ENCODE peak calls at places on chromosomes 2 and 18, in six cellular contexts. B is H1, I is mesendoderm, D is mesenchymal stem cell, P is trophoblast cell, C is IMR-90. J is an unnamed sample.

GRCh38 chr2:10036095-10036879 is 7.1 kb upstream of the KLF11 start:
- DNase-seq in B (no peak), I (no peak), D (peak; percentile 59), P (peak; percentile 51), C (peak; percentile 63), J (no peak)

GRCh38 chr2:106108351-106108750 is 85.8 kb downstream of the UXS1 start:
- DNase-seq in B (no peak), I (no peak), D (no peak), P (peak; percentile 32), C (peak; percentile 49), J (no peak)

GRCh38 chr2:222859786-222860726 is 780 bp upstream of the ACSL3 start:
- DNase-seq in B (no peak), I (peak; percentile 91), D (peak; percentile 78), P (peak; percentile 77), C (peak; percentile 64), J (peak; percentile 36)

GRCh38 chr2:145012806-145013205 is 492.9 kb upstream of the ZEB2 start:
- DNase-seq in B (no peak), I (no peak), D (no peak), P (no peak), C (no peak), J (no peak)

GRCh38 chr2:156818944-156819343 is 382.8 kb downstream of the GPD2 start:
- DNase-seq in B (no peak), I (no peak), D (peak; percentile 48), P (no peak), C (peak; percentile 67), J (no peak)

GRCh38 chr2:232240896-232241295 is 137.7 kb upstream of the ALPP start:
- DNase-seq in B (no peak), I (no peak), D (no peak), P (no peak), C (no peak), J (no peak)

GRCh38 chr2:195257979-195258378 is 399.0 kb upstream of the SLC39A10 start:
- DNase-seq in B (no peak), I (no peak), D (no peak), P (no peak), C (no peak), J (no peak)

GRCh38 chr2:224628416-224628815 is 43.3 kb upstream of the CUL3 start:
- DNase-seq in B (no peak), I (no peak), D (no peak), P (no peak), C (no peak), J (no peak)

GRCh38 chr2:199987586-199987985 is 32.2 kb downstream of the MAIP1 start:
- DNase-seq in B (no peak), I (no peak), D (no peak), P (no peak), C (no peak), J (no peak)

GRCh38 chr2:113173563-113174368 is at the start of gene PSD4:
- DNase-seq in B (no peak), I (peak; percentile 79), D (no peak), P (no peak), C (no peak), J (no peak)

GRCh38 chr2:98465456-98466201 is 21.0 kb downstream of the INPP4A start:
- DNase-seq in B (no peak), I (no peak), D (peak; percentile 55), P (no peak), C (peak; percentile 42), J (no peak)

GRCh38 chr2:128379021-128380005 is 60.6 kb upstream of the HS6ST1 start:
- DNase-seq in B (no peak), I (peak; percentile 73), D (peak; percentile 73), P (peak; percentile 16), C (peak; percentile 37), J (peak; percentile 68)

GRCh38 chr2:9613291-9613690 is 17.5 kb downstream of the YWHAQ start:
- DNase-seq in B (no peak), I (no peak), D (peak; percentile 82), P (no peak), C (peak; percentile 91), J (no peak)

GRCh38 chr2:46669996-46670793 is 190.8 kb downstream of the TMEM247 start:
- DNase-seq in B (no peak), I (no peak), D (peak; percentile 65), P (no peak), C (peak; percentile 86), J (no peak)

DNA sequence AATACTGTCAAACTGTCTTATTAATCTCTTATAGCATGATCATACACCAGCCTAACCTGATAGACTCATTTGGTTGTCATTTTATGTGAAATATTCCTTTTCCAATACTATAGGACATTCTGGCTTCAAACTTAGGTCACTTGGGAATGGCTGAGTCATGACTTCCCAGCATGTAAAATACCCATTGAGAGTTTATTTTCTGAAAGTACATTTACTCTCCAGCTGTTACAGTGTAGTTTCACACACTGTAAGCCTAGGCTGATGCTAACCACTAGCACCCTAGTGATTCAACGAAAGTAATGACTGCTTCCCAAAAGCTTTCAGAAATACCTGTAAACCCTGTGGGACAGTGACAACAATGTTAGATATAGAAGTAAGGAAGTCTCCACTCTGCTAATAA is 93.8 kb downstream of the FIGN start:
- DNase-seq in B (no peak), I (no peak), D (peak; percentile 68), P (no peak), C (peak; percentile 57), J (no peak)
- H3K23ac ChIP-seq in B (no peak overlapping the region), I (no peak overlapping the region), D (no peak overlapping the region), P (no peak overlapping the region), C (no peak overlapping the region), J (no peak overlapping the region)

DNA sequence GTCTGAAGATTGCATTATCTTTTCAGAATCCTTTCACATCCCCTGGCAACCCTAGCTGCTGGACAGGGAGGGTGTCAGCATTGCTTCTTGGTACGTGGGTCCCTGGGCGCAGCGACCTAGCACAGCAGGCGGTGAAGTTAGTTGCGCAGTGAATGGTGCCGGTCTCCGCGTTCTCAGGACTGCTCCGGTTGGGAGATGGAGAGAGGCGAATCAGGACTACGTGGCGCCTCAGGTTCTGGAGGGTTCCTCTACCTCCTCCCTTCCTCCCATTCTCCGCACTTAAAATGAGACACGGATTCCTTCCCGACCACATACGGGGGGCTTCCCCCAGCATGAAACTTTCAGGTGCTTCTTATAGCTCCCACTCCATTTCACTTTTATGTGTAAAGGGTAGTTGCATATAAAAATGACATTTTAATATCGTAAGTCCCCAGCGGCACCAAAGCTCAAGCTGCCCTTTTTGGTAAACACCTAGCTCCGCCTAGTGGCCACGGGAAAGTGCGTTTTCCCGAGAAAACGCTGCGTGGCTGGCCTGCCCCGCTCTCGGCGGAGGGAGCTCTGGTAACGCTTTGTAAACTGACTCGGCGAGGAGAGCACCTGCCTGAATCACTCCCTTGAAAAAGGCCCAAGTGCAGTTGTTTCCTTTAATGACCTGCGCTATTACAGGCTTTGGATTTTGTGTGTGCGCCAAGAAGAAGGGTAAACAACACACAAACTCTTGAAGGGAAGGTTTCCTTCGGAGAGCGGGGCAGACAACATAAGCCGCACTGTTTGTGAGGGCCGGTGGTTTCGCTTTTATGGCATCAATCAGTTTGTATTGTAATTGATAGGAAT is 32.9 kb upstream of the INHBB start:
- DNase-seq in B (peak; percentile 86), I (peak; percentile 80), D (peak; percentile 74), P (peak; percentile 94), C (peak; percentile 82), J (peak; percentile 66)
- H3K4me3 ChIP-seq in B (peak overlapping the region; percentile 11), I (no peak overlapping the region), D (no peak overlapping the region), P (no peak overlapping the region), C (peak overlapping the region; percentile 44), J (peak overlapping the region; percentile 64)

DNA sequence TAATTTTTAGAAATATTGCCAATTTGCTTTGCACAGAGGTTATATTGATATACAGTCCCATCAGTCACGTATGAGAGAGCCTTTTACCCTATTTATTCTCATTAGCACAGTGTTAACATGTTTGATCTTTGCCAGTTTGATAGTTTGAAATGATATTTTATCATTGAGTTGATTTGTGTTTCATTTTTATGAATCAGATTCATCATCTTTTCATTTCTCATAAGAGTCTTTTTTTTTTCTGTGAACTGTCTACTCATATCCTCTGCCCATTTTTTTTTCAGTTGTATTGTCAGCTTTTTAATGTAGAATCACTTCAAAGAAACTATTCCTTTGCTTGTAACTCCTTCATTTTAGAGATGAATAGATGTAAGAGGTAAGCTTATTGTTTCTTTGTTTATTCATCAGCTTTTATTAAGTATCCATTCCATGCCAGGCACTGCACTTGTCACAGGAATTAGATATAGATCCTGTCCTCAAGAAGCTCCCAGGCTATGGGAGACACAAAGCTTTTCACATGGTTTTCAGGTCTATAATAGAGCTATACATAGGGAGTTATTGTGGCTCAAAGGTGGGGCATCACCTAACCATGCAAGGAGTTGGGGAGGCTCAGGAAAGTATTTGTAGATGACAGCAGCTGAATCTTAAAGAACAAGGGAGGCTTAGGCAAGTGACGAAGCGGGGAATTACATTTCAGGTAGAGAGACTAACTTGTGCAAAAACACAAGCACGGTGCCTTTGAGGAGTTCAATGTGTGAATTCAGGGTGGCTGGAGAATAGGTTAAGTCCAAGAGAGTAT is 42.1 kb downstream of the CD28 start:
- DNase-seq in B (no peak), I (no peak), D (no peak), P (no peak), C (no peak), J (no peak)
- H3K23ac ChIP-seq in B (no peak overlapping the region), I (no peak overlapping the region), D (no peak overlapping the region), P (no peak overlapping the region), C (no peak overlapping the region), J (no peak overlapping the region)

DNA sequence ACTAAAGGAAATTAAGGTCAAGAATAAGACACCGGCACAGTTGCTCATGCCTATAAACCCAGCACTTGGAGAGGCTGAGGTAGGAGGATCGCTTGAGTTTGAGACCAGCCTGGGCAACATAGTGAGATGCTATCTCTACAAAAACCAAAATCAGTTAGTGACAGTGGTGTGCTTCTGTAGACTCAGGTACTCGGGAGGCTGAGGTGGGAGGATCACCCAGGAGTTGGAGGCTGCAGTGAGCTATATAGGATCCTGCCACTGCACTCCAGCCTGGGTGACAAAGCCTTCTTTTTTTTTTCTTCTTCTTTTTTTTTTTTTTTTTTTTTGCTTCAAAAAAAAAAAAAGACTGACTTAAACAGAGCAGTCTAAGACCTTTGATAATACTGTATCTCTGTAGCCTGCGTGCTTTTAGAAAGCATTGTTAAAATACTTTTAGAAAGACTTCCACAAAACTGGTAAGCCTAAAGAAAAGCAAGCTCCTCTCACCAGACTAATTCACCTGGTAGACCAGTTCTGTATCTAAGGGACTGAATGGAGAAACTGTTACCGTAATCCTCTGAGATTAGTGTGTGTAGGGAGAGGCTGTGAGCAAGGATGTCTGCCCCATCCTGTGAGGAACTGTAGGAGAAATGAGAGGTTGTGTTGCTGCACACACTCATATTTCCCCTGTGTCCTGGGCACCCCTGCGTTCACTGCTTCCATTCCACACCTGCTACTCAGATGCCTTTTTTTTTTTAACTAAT is 10.8 kb downstream of the RAB12 start:
- DNase-seq in B (peak; percentile 28), I (no peak), D (no peak), P (no peak), C (no peak), J (no peak)
- H3K4me3 ChIP-seq in B (no peak overlapping the region), I (no peak overlapping the region), D (no peak overlapping the region), P (no peak overlapping the region), C (no peak overlapping the region), J (no peak overlapping the region)

DNA sequence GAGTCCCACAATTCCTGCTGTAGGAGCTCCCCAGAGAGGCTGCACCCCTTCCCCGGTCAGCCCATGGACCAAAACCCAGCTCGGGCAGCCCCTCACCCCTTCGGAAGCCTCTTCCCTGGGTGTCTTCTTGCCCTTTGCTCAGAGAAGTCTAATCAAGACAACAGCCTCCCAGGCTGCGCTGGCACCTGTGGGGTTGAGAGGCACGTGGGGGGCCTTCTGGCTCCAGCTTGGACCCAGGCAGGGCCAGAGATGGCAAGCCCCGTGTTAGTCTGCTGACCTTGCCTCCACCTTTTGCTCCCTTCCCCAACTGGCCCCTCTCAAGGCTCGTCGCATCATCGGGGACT is 10.4 kb downstream of the SLC4A3 start:
- DNase-seq in B (no peak), I (no peak), D (no peak), P (no peak), C (no peak), J (no peak)
- H3K23ac ChIP-seq in B (no peak overlapping the region), I (no peak overlapping the region), D (no peak overlapping the region), P (no peak overlapping the region), C (no peak overlapping the region), J (no peak overlapping the region)

J was measured in neuronal stem cell.